ENCODE peak calls at places on chromosomes 2 and 18, in four cellular contexts. Z is K562, J is HL-60, K is GM12878. P is an unnamed sample.

GRCh38 chr2:38315707-38316333 is 61.3 kb downstream of the ATL2 start:
- DNase-seq in K (peak), Z (peak), J (peak), P (peak)

GRCh38 chr2:229486673-229487072 is 215.6 kb upstream of the PID1 start:
- DNase-seq in Z (no peak), K (no peak), J (no peak), P (no peak)

GRCh38 chr2:222523783-222524544 is 99.6 kb downstream of the SGPP2 start:
- DNase-seq in K (no peak), Z (no peak), J (no peak), P (no peak)

GRCh38 chr2:65488527-65488926 is 56.1 kb upstream of the SPRED2 start:
- DNase-seq in Z (no peak), J (no peak), K (no peak), P (no peak)

GRCh38 chr2:211439011-211439410 is 882.6 kb downstream of the CPS1 start:
- DNase-seq in Z (no peak), J (no peak), K (no peak), P (no peak)

GRCh38 chr2:73089270-73090030 is 17.9 kb upstream of the SFXN5 start:
- DNase-seq in K (no peak), Z (no peak), J (no peak), P (no peak)

GRCh38 chr2:17171446-17172049 is 346.7 kb downstream of the RAD51AP2 start:
- DNase-seq in Z (no peak), J (no peak), K (no peak), P (no peak)

GRCh38 chr18:3885209-3885792 is 435.3 kb downstream of the TGIF1 start:
- DNase-seq in J (peak), K (no peak), Z (peak), P (peak)

GRCh38 chr2:61439241-61440002 is 31.5 kb downstream of the USP34 start:
- DNase-seq in Z (no peak), J (no peak), K (no peak), P (no peak)

GRCh38 chr2:55620123-55620779 is 2.8 kb upstream of the PPP4R3B start:
- DNase-seq in Z (no peak), K (no peak), J (peak), P (no peak)

GRCh38 chr2:88350641-88351601 is 101.6 kb downstream of the FOXI3 start:
- DNase-seq in J (no peak), K (no peak), Z (peak), P (peak)

GRCh38 chr18:13025233-13025632 is 34.1 kb downstream of the CEP192 start:
- DNase-seq in Z (no peak), J (no peak), K (no peak), P (no peak)

GRCh38 chr2:20378341-20378740 is 27.7 kb upstream of the PUM2 start:
- DNase-seq in J (no peak), Z (no peak), K (no peak), P (no peak)

GRCh38 chr2:149598014-149598395 is 10.4 kb upstream of the MMADHC start:
- DNase-seq in J (no peak), K (no peak), Z (no peak), P (no peak)

GRCh38 chr2:121076885-121077549 is 208.0 kb downstream of the TFCP2L1 start:
- DNase-seq in K (no peak), Z (peak), J (peak), P (peak)

GRCh38 chr2:113284481-113284880 is 5.8 kb upstream of the PAX8 start:
- DNase-seq in Z (no peak), K (no peak), J (no peak), P (no peak)

GRCh38 chr2:28633739-28634138 is 117.9 kb upstream of the PPP1CB start:
- DNase-seq in J (no peak), Z (no peak), K (no peak), P (no peak)

GRCh38 chr2:66301073-66301766 is 133.7 kb upstream of the MEIS1 start:
- DNase-seq in K (no peak), Z (no peak), J (no peak), P (no peak)

GRCh38 chr2:226063704-226064390 is 664.3 kb downstream of the NYAP2 start:
- DNase-seq in Z (no peak), J (no peak), K (no peak), P (no peak)

GRCh38 chr2:232162191-232162590 is 200.7 kb downstream of the DIS3L2 start:
- DNase-seq in Z (no peak), J (no peak), K (no peak), P (no peak)

GRCh38 chr18:32200766-32201165 is 10.9 kb downstream of the MEP1B start:
- DNase-seq in J (no peak), Z (no peak), K (no peak), P (no peak)

GRCh38 chr18:10397004-10397403 is 57.4 kb upstream of the APCDD1 start:
- DNase-seq in K (no peak), Z (no peak), J (no peak), P (no peak)

GRCh38 chr2:216693414-216694100 is 1.8 kb downstream of the IGFBP5 start:
- DNase-seq in Z (no peak), K (no peak), J (no peak), P (no peak)

GRCh38 chr2:63698825-63699548 is 110.2 kb downstream of the MDH1 start:
- DNase-seq in K (no peak), Z (no peak), J (no peak), P (no peak)

GRCh38 chr2:95374916-95375471 is 27.5 kb upstream of the FAHD2A start:
- DNase-seq in J (no peak), K (no peak), Z (no peak), P (no peak)

GRCh38 chr2:111662771-111663470 is 221.1 kb downstream of the ANAPC1 start:
- DNase-seq in Z (no peak), K (no peak), J (no peak), P (peak)

GRCh38 chr18:49025767-49026500 is 75.2 kb upstream of the SMAD7 start:
- DNase-seq in J (no peak), K (no peak), Z (no peak), P (no peak)

GRCh38 chr2:56534321-56534720 is 350.5 kb downstream of the CCDC85A start:
- DNase-seq in J (no peak), Z (no peak), K (no peak), P (no peak)

GRCh38 chr2:223027442-223027841 is 24.5 kb upstream of the KCNE4 start:
- DNase-seq in K (no peak), Z (no peak), J (no peak), P (no peak)

GRCh38 chr2:198347349-198347748 is 543.0 kb downstream of the PLCL1 start:
- DNase-seq in Z (no peak), K (no peak), J (no peak), P (no peak)

GRCh38 chr2:124911560-124911959 is 886.5 kb downstream of the CNTNAP5 start:
- DNase-seq in K (no peak), J (no peak), Z (no peak), P (no peak)

GRCh38 chr2:189835855-189836558 is 51.8 kb downstream of the PMS1 start:
- DNase-seq in Z (no peak), J (no peak), K (no peak), P (no peak)

GRCh38 chr2:181117176-181117925 is 136.9 kb downstream of the UBE2E3 start:
- DNase-seq in K (no peak), Z (no peak), J (no peak), P (no peak)

GRCh38 chr2:167333245-167333644 is 445.0 kb downstream of the XIRP2 start:
- DNase-seq in J (no peak), K (no peak), Z (no peak), P (no peak)

GRCh38 chr2:15832849-15833680 is 107.3 kb upstream of the MYCN start:
- DNase-seq in K (no peak), Z (no peak), J (no peak), P (no peak)

GRCh38 chr18:48749768-48750167 is 201.0 kb downstream of the SMAD7 start:
- DNase-seq in Z (no peak), J (no peak), K (no peak), P (no peak)

GRCh38 chr2:61898810-61899209 is 6.7 kb upstream of the COMMD1 start:
- DNase-seq in J (no peak), K (no peak), Z (no peak), P (no peak)

GRCh38 chr2:23636412-23636811 is 251.4 kb downstream of the KLHL29 start:
- DNase-seq in J (no peak), K (no peak), Z (no peak), P (no peak)

GRCh38 chr2:169046440-169047151 is 15.5 kb upstream of the ABCB11 start:
- DNase-seq in J (no peak), K (no peak), Z (no peak), P (no peak)

GRCh38 chr2:9666306-9666705 is 35.5 kb upstream of the YWHAQ start:
- DNase-seq in K (no peak), Z (no peak), J (no peak), P (no peak)

GRCh38 chr2:218806346-218806978 is 24.5 kb downstream of the CYP27A1 start:
- DNase-seq in Z (no peak), J (peak), K (peak), P (no peak)
- TF ChIP-seq POLR2AphosphoS5 in Z (no peak), J (peak), K (no peak), P (no peak)

DNA sequence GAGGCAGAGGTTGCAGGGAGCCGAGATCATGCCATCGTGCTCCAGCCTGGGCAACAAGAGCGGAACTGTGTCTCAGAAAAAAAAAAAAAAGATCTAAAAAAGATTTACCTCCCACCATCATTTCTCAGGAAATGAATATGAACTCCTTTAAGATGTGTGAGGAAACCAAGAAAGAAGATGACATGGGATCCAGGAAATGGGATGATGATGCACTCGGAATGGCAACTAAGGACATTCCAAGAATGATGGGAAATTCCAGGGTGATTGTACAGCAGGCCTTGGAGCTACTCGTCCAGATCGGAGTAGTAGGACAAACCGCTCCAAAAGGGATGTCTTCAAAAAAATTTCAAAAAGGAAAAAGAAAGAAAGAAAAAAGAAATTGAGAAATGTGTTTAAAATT is 84.9 kb upstream of the PMAIP1 start:
- DNase-seq in J (no peak), K (no peak), Z (no peak), P (no peak)
- TF ChIP-seq SPI1 in J (no peak), K (no peak), Z (no peak), P (no peak)

GRCh38 chr2:120042359-120042758 is 29.5 kb downstream of the EPB41L5 start:
- DNase-seq in Z (no peak), J (no peak), K (no peak), P (no peak)
- TF ChIP-seq POLR2AphosphoS5 in Z (no peak), J (no peak), K (no peak), P (no peak)

DNA sequence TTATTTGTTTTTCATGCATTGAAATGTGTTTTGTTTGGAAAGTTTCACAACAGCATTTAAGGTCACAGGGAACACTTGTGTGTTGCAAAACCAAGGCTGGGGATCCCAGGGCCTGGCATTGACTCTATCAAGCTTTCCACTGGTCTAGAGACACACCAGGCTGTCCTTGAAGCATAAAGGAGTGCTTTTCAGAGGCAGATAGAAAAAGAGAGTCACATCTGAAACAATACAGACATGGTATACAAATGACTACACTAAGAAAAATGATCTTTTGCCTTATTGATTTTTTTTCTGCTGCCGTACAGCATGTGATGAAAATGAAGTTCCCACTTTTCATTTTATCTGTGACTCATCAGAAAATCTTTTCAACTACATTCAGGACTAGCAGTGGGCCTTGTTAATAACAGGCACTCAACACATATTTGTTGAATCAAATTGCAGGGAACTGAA is 61.9 kb upstream of the ZCCHC2 start:
- DNase-seq in K (no peak), J (peak), Z (no peak), P (no peak)
- TF ChIP-seq SPI1 in K (no peak), J (no peak), Z (no peak), P (no peak)

GRCh38 chr2:238240761-238241711 is 1.2 kb upstream of the HES6 start:
- DNase-seq in Z (peak), J (no peak), K (no peak), P (no peak)

GRCh38 chr2:238239872-238240760 is at the start of gene HES6:
- DNase-seq in K (no peak), Z (peak), J (peak), P (peak)

GRCh38 chr2:238242731-238243495 is 3.1 kb upstream of the HES6 start:
- DNase-seq in K (no peak), Z (no peak), J (no peak), P (no peak)

GRCh38 chr2:238243496-238244076 is 3.7 kb upstream of the HES6 start:
- DNase-seq in K (no peak), Z (no peak), J (no peak), P (no peak)

DNA sequence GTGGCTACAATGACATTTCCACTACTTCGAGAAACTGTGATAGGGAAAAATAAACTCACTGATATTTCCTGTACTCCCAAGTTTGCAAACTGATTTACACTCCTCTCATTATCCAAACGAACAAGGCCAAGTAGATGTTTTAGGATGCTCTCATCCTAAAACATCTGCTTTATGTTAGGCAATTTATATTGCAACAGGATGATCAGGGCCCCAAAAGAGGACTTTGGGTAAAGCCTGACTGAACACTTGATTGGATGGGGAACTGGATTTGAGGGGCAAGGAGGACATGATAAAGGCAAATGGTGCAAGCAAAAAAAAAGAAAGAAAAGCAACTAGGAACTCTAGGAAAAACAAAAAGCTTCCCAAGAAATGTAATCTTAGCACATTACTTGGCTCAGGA is 2.1 kb upstream of the HES6 start:
- DNase-seq in K (no peak), Z (no peak), J (no peak), P (no peak)
- TF ChIP-seq POLR2AphosphoS5 in K (no peak), Z (no peak), J (no peak), P (no peak)

GRCh38 chr2:41886145-41886664 is 161.6 kb upstream of the PKDCC start:
- DNase-seq in J (no peak), K (no peak), Z (no peak), P (no peak)

GRCh38 chr2:41881249-41881648 is 166.6 kb upstream of the PKDCC start:
- DNase-seq in Z (no peak), K (no peak), J (no peak), P (no peak)

GRCh38 chr2:41892486-41892885 is 155.3 kb upstream of the PKDCC start:
- DNase-seq in Z (no peak), J (no peak), K (no peak), P (no peak)

GRCh38 chr2:41884718-41885117 is 163.1 kb upstream of the PKDCC start:
- DNase-seq in K (no peak), J (no peak), Z (no peak), P (no peak)

DNA sequence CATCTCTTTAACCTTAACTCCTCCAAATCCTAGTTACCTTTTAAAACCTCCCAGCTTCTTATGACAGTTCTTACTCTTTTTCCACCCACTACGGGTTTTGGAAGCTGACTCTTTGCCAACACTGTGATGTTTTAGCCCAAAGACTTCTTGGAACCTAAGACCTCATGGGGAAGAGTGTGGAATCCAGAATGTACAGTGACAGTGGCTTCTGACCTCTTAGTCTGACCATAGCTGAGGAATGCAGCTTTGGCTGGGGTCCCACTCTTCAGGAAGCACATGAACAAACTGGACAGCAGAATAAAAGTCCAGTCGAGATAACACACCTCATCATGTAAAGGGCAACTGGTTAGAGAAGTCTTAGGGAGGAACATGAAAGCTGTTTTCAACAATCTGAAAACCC is 161.1 kb upstream of the PKDCC start:
- DNase-seq in K (no peak), Z (no peak), J (no peak), P (no peak)
- TF ChIP-seq SPI1 in K (no peak), Z (no peak), J (no peak), P (no peak)

P was measured in GM12891.